ENCODE peak calls at places on chromosomes 13 and 19, in ten cellular contexts. E, S, D, K, I, N, T, X, O and A are unnamed samples.

GRCh38 chr13:94673841-94674240 is 38.5 kb downstream of the SOX21 start:
- DNase-seq in E (peak; percentile 34), S (no peak), D (no peak), K (no peak), I (no peak), N (no peak), T (no peak), X (peak; percentile 25), O (no peak), A (no peak)

GRCh38 chr19:38840583-38840968 is 9.0 kb upstream of the ECH1 start:
- DNase-seq in E (no peak), S (no peak), D (no peak), K (no peak), I (no peak), N (no peak), T (no peak), X (no peak), O (no peak), A (no peak)

GRCh38 chr19:525857-526419 is 5.6 kb upstream of the CDC34 start:
- DNase-seq in E (no peak), S (no peak), D (no peak), K (no peak), I (no peak), N (no peak), T (no peak), X (no peak), O (no peak), A (no peak)

GRCh38 chr13:33228645-33229445 is 56.7 kb downstream of the STARD13 start:
- DNase-seq in E (no peak), S (peak; percentile 73), D (peak; percentile 27), K (no peak), I (no peak), N (no peak), T (no peak), X (peak; percentile 57), O (no peak), A (no peak)

GRCh38 chr13:36834299-36834698 is 15.3 kb downstream of the RFXAP start:
- DNase-seq in E (no peak), S (peak; percentile 58), D (no peak), K (no peak), I (no peak), N (no peak), T (no peak), X (peak; percentile 12), O (no peak), A (no peak)

GRCh38 chr13:44393391-44393790 is 19.8 kb downstream of the SERP2 start:
- DNase-seq in E (no peak), S (no peak), D (no peak), K (no peak), I (no peak), N (no peak), T (no peak), X (no peak), O (no peak), A (no peak)

GRCh38 chr19:17915940-17916593 is 16.7 kb upstream of the CCDC124 start:
- DNase-seq in E (peak; percentile 42), S (no peak), D (peak; percentile 73), K (no peak), I (no peak), N (no peak), T (no peak), X (peak; percentile 89), O (no peak), A (no peak)

GRCh38 chr13:52846567-52847321 is 1.7 kb downstream of the PCDH8 start:
- DNase-seq in E (no peak), S (peak; percentile 55), D (no peak), K (no peak), I (peak; percentile 55), N (no peak), T (no peak), X (no peak), O (no peak), A (peak; percentile 65)

GRCh38 chr13:109700176-109700575 is 86.2 kb downstream of the IRS2 start:
- DNase-seq in E (peak; percentile 43), S (no peak), D (peak; percentile 63), K (no peak), I (peak; percentile 83), N (no peak), T (no peak), X (peak; percentile 30), O (no peak), A (no peak)

GRCh38 chr13:26457212-26457611 is 100.3 kb upstream of the WASF3 start:
- DNase-seq in E (no peak), S (peak; percentile 68), D (peak; percentile 5), K (no peak), I (no peak), N (no peak), T (no peak), X (peak; percentile 46), O (no peak), A (no peak)

GRCh38 chr13:87999141-87999765 is 328.1 kb downstream of the SLITRK5 start:
- DNase-seq in E (peak; percentile 54), S (peak; percentile 58), D (no peak), K (no peak), I (no peak), N (no peak), T (no peak), X (peak; percentile 6), O (no peak), A (no peak)

GRCh38 chr13:100203696-100204367 is 114.9 kb downstream of the PCCA start:
- DNase-seq in E (no peak), S (peak; percentile 52), D (no peak), K (no peak), I (no peak), N (no peak), T (no peak), X (peak; percentile 36), O (no peak), A (no peak)

GRCh38 chr13:94660695-94661324 is 51.5 kb downstream of the SOX21 start:
- DNase-seq in E (no peak), S (peak; percentile 43), D (peak; percentile 45), K (no peak), I (no peak), N (no peak), T (no peak), X (peak; percentile 51), O (no peak), A (no peak)

GRCh38 chr13:97268772-97269171 is 46.6 kb downstream of the MBNL2 start:
- DNase-seq in E (no peak), S (no peak), D (no peak), K (no peak), I (no peak), N (no peak), T (no peak), X (no peak), O (no peak), A (no peak)

GRCh38 chr13:87107626-87108025 is 563.5 kb upstream of the SLITRK5 start:
- DNase-seq in E (no peak), S (peak; percentile 70), D (no peak), K (no peak), I (no peak), N (no peak), T (no peak), X (no peak), O (no peak), A (no peak)

GRCh38 chr13:90485441-90485840 is 862.0 kb upstream of the MIR17HG start:
- DNase-seq in E (peak; percentile 47), S (peak; percentile 87), D (peak; percentile 26), K (no peak), I (no peak), N (no peak), T (no peak), X (peak; percentile 80), O (no peak), A (no peak)

GRCh38 chr19:1161716-1162115 is 12.4 kb downstream of the SBNO2 start:
- DNase-seq in E (no peak), S (peak; percentile 45), D (peak; percentile 80), K (no peak), I (no peak), N (peak; percentile 76), T (no peak), X (no peak), O (no peak), A (no peak)

GRCh38 chr19:2740314-2740656 is 468 bp upstream of the SLC39A3 start:
- DNase-seq in E (no peak), S (no peak), D (no peak), K (no peak), I (no peak), N (no peak), T (no peak), X (no peak), O (no peak), A (no peak)
- H3K27ac ChIP-seq in E (no peak overlapping the region), S (no peak overlapping the region), D (no peak overlapping the region), K (no peak overlapping the region), I (no peak overlapping the region), N (no peak overlapping the region), T (no peak overlapping the region), X (no peak overlapping the region), O (no peak overlapping the region), A (no peak overlapping the region)

GRCh38 chr13:114067381-114067885 is 65.0 kb downstream of the RASA3 start:
- DNase-seq in E (no peak), S (peak; percentile 85), D (no peak), K (no peak), I (no peak), N (no peak), T (no peak), X (peak; percentile 43), O (no peak), A (no peak)
- H3K27ac ChIP-seq in E (no peak overlapping the region), S (peak overlapping the region; percentile 100), D (peak overlapping the region; percentile 100), K (peak overlapping the region; percentile 74), I (peak overlapping the region; percentile 93), N (peak overlapping the region; percentile 99), T (peak overlapping the region; percentile 29), X (peak overlapping the region; percentile 100), O (peak overlapping the region; percentile 91), A (peak overlapping the region; percentile 99)

DNA sequence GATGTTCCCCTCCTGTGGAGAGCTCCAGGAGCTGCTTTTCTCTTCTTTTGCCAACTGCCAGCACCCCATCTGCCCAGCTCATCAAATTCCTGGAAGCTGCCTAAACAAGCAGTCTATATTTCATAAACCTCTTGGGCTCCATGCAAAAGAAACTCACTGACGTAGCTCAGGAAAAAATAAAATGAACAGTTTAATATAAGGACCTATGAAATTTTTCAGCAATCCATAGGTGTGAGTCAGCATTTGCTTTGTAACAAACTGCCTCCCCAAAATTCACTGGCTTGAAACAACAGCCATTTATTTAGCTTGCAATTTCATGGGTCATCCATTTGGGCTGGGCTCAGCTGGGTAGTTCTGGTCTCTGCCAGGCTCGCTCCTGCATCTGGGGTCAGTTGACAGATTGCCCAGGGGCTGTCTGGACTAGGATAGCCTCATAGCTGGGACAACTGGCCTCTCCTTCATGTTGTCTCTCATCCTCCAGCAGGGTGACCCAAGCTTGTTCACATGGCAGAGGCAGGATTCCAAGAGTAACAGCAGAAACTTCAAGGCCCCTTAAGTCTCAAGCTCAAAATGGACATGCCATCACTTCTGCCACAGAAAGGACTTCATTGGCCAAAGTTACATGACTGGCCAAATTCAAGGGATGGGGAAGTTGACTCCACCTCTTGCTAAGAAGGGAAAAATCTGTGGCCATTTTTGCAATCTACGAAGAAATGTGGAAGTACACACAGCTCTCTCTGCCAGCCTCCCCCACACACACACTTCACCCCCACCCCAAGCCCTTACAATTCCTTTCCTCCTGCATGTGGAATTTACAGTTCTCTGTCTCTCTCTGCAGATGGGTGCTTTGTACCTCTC is 7.9 kb upstream of the PVR start:
- DNase-seq in E (peak; percentile 43), S (peak; percentile 68), D (no peak), K (no peak), I (no peak), N (no peak), T (no peak), X (peak; percentile 64), O (no peak), A (no peak)
- H3K27ac ChIP-seq in E (no peak overlapping the region), S (peak overlapping the region; percentile 39), D (peak overlapping the region; percentile 84), K (no peak overlapping the region), I (no peak overlapping the region), N (peak overlapping the region; percentile 59), T (no peak overlapping the region), X (peak overlapping the region; percentile 58), O (no peak overlapping the region), A (no peak overlapping the region)

GRCh38 chr19:47432091-47432490 is 12.8 kb upstream of the MEIS3 start:
- DNase-seq in E (no peak), S (no peak), D (no peak), K (no peak), I (no peak), N (no peak), T (no peak), X (no peak), O (no peak), A (no peak)
- H3K27ac ChIP-seq in E (no peak overlapping the region), S (no peak overlapping the region), D (no peak overlapping the region), K (no peak overlapping the region), I (no peak overlapping the region), N (no peak overlapping the region), T (no peak overlapping the region), X (no peak overlapping the region), O (no peak overlapping the region), A (no peak overlapping the region)